ENCODE peak calls at places on chromosome 20, in seven cellular contexts. N is GM12892, B is sigmoid colon, J is HL-60, T is stomach, E is spleen, M is transverse colon. V is an unnamed sample.

GRCh38 chr20:35443003-35443402 is 5.0 kb upstream of the GDF5 start:
- DNase-seq in N (no peak), B (no peak), J (no peak), T (no peak), E (no peak), M (no peak), V (no peak)

GRCh38 chr20:21240394-21240793 is 62.7 kb upstream of the XRN2 start:
- DNase-seq in N (no peak), B (no peak), J (no peak), T (no peak), E (no peak), M (no peak), V (no peak)

GRCh38 chr20:59775221-59776055 is 158.0 kb downstream of the SYCP2 start:
- DNase-seq in N (no peak), B (peak), J (no peak), T (peak), E (no peak), M (no peak), V (no peak)

GRCh38 chr20:37314617-37315292 is 25.3 kb downstream of the MANBAL start:
- DNase-seq in N (no peak), B (peak), J (no peak), T (no peak), E (no peak), M (no peak), V (no peak)

GRCh38 chr20:58224097-58224496 is 4.4 kb downstream of the ANKRD60 start:
- DNase-seq in N (no peak), B (peak), J (no peak), T (no peak), E (no peak), M (no peak), V (no peak)

GRCh38 chr20:36856691-36857635 is 19.0 kb upstream of the TLDC2 start:
- DNase-seq in N (no peak), B (no peak), J (peak), T (no peak), E (peak), M (no peak), V (no peak)

GRCh38 chr20:57022306-57022705 is 244.1 kb downstream of the BMP7 start:
- DNase-seq in N (no peak), B (no peak), J (no peak), T (no peak), E (no peak), M (no peak), V (no peak)

GRCh38 chr20:10661261-10661660 is 12.5 kb downstream of the JAG1 start:
- DNase-seq in N (no peak), B (peak), J (no peak), T (no peak), E (no peak), M (no peak), V (no peak)

GRCh38 chr20:38143238-38143645 is 21.8 kb downstream of the TGM2 start:
- DNase-seq in N (no peak), B (no peak), J (no peak), T (no peak), E (no peak), M (peak), V (no peak)

GRCh38 chr20:4924032-4924431 is 77.3 kb downstream of the SLC23A2 start:
- DNase-seq in N (no peak), B (no peak), J (no peak), T (no peak), E (no peak), M (no peak), V (no peak)

GRCh38 chr20:48970681-48971370 is 49.3 kb downstream of the ARFGEF2 start:
- DNase-seq in N (no peak), B (peak), J (no peak), T (no peak), E (no peak), M (no peak), V (no peak)

GRCh38 chr20:59774204-59774641 is 159.2 kb downstream of the SYCP2 start:
- DNase-seq in N (no peak), B (peak), J (no peak), T (peak), E (no peak), M (no peak), V (no peak)

GRCh38 chr20:57198359-57199072 is 67.9 kb downstream of the BMP7 start:
- DNase-seq in N (no peak), B (no peak), J (no peak), T (no peak), E (no peak), M (no peak), V (no peak)

GRCh38 chr20:57708694-57709673 is 831 bp downstream of the PMEPA1 start:
- DNase-seq in N (no peak), B (peak), J (no peak), T (no peak), E (peak), M (no peak), V (no peak)

GRCh38 chr20:48636301-48636700 is 191.5 kb downstream of the PREX1 start:
- DNase-seq in N (no peak), B (no peak), J (no peak), T (no peak), E (peak), M (no peak), V (no peak)

GRCh38 chr20:46648903-46649649 is 2.2 kb downstream of the SLC13A3 start:
- DNase-seq in N (no peak), B (no peak), J (no peak), T (no peak), E (no peak), M (no peak), V (no peak)

GRCh38 chr20:37941332-37941731 is 38.4 kb downstream of the VSTM2L start:
- DNase-seq in N (no peak), B (no peak), J (no peak), T (peak), E (no peak), M (no peak), V (no peak)

GRCh38 chr20:13325033-13325432 is 104.0 kb downstream of the ISM1 start:
- DNase-seq in N (no peak), B (no peak), J (no peak), T (no peak), E (no peak), M (no peak), V (no peak)

GRCh38 chr20:46350201-46350985 is 42.1 kb upstream of the CDH22 start:
- DNase-seq in N (peak), B (no peak), J (peak), T (no peak), E (no peak), M (peak), V (no peak)

GRCh38 chr20:41616228-41616627 is 1.9 kb downstream of the CHD6 start:
- DNase-seq in N (no peak), B (no peak), J (peak), T (no peak), E (no peak), M (no peak), V (no peak)

GRCh38 chr20:60497298-60497697 is 539.1 kb downstream of the CDH26 start:
- DNase-seq in N (no peak), B (no peak), J (no peak), T (no peak), E (no peak), M (no peak), V (no peak)

GRCh38 chr20:924639-925038 is 8.5 kb upstream of the ANGPT4 start:
- DNase-seq in N (no peak), B (no peak), J (peak), T (no peak), E (no peak), M (no peak), V (no peak)

GRCh38 chr20:61112515-61112914 is 139.5 kb upstream of the CDH4 start:
- DNase-seq in N (no peak), B (peak), J (no peak), T (no peak), E (no peak), M (no peak), V (no peak)

GRCh38 chr20:35599776-35600120 is 15.9 kb upstream of the SPAG4 start:
- DNase-seq in N (no peak), B (no peak), J (no peak), T (no peak), E (no peak), M (no peak), V (no peak)

GRCh38 chr20:1134836-1135235 is 16.4 kb downstream of the PSMF1 start:
- DNase-seq in N (no peak), B (no peak), J (no peak), T (no peak), E (no peak), M (no peak), V (no peak)

GRCh38 chr20:52493177-52493711 is 301.7 kb upstream of the ZFP64 start:
- DNase-seq in N (no peak), B (no peak), J (no peak), T (no peak), E (no peak), M (no peak), V (no peak)

GRCh38 chr20:24027229-24027628 is 38.6 kb upstream of the GGTLC1 start:
- DNase-seq in N (no peak), B (peak), J (peak), T (peak), E (peak), M (peak), V (no peak)

GRCh38 chr20:50731055-50731929 is at the start of gene PARD6B:
- DNase-seq in N (peak), B (peak), J (peak), T (peak), E (peak), M (peak), V (peak)
- TF ChIP-seq POLR2AphosphoS5 in N (no peak), B (peak), J (peak), T (peak), E (peak), M (peak), V (peak)

DNA sequence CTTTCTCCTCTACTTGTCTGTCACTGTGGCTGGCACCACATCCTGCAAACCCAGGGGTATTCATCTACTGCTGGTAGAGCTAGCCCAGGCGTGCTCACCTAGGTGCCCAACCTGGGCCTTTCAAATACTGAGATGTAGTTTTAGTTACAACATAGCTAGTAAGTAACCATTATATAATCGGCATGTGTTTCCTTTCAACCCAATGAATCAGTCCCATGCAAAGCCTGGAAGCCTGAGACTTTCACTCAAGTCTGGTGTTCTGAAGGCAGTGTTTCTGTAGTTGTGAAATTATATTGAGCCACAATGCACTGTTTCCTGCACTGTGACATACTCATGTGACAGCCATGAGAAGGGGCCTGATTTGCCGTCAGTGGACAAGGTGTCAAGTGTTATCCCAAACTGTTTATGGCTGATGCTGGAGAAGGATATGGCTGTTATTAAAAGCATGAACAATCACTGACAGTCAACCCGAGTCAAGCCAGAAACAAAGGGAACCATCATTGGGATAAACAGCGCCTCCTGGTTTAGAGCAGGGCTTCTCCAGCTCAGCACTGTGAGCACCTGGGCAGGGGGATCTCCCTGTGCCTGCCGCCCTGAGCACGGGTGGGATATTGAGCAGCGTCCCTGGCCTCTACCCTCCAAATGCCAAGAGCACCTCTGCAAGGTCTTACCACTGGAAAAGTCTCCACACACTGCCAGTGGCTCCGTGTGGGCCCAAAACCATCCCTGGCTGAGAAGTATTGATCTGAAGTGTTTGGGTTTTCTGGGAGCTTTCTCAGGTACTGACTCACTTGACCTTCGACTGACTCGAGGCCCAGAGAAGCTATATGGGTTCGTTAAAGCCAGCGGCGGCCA is 1.6 kb downstream of the PSMA7 start:
- DNase-seq in N (no peak), B (no peak), J (peak), T (no peak), E (no peak), M (no peak), V (no peak)
- TF ChIP-seq POLR2AphosphoS5 in N (no peak), B (no peak), J (no peak), T (no peak), E (no peak), M (no peak), V (no peak)

GRCh38 chr20:17968366-17969275 is at the start of the genes MGME1 and SNX5:
- DNase-seq in N (peak), B (peak), J (peak), T (peak), E (peak), M (peak), V (peak)

GRCh38 chr20:17965042-17965697 is 3.4 kb downstream of the SNX5 start:
- DNase-seq in N (no peak), B (no peak), J (peak), T (no peak), E (peak), M (no peak), V (no peak)

GRCh38 chr20:17964632-17965031 is 4.0 kb downstream of the SNX5 start:
- DNase-seq in N (no peak), B (no peak), J (no peak), T (no peak), E (no peak), M (no peak), V (no peak)

GRCh38 chr20:17967595-17968365 is 814 bp downstream of the SNX5 start:
- DNase-seq in N (peak), B (no peak), J (peak), T (peak), E (no peak), M (no peak), V (peak)

DNA sequence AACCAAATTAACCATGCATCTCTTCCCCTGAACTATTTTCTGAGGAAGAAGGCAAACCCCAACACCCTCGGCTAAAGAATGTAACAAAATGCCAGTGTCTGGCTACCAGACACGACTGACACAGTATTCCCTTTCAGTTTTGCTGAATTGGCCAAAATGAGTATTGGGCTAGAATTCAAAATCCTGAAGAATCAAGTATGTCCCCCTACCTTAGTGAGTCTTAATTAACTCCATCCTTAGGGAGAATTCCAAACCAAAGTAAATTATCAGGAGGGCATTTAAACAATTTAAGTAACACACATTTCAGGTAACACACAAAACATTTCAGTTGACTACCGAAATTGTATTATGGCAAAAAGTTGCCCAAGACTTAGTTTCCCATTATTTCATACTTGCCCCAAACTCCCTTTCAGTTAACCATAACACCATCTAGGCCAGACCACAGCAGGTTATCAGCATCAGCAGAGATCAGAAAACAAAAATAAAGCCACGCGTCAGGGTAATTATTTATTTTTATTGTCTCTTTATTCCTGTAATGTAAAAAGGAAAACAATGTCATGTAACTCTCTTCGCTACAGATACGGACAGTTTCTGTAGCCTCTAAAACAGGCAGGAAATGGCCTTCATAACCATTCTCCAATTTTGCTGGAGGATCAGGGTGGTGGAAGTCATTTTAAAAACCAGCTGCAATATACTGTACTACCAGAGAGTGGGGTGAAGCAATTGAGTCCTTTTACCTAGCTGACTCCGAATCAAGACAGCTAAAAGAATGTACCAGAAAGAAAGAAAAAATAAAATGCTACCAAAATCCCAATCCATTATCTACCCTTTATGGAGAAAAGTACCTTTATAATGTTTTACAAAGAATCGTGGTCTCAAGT is 1.9 kb downstream of the SNX5 start:
- DNase-seq in N (no peak), B (no peak), J (peak), T (no peak), E (no peak), M (no peak), V (peak)
- TF ChIP-seq POLR2AphosphoS5 in N (no peak), B (no peak), J (no peak), T (no peak), E (no peak), M (no peak), V (peak)

DNA sequence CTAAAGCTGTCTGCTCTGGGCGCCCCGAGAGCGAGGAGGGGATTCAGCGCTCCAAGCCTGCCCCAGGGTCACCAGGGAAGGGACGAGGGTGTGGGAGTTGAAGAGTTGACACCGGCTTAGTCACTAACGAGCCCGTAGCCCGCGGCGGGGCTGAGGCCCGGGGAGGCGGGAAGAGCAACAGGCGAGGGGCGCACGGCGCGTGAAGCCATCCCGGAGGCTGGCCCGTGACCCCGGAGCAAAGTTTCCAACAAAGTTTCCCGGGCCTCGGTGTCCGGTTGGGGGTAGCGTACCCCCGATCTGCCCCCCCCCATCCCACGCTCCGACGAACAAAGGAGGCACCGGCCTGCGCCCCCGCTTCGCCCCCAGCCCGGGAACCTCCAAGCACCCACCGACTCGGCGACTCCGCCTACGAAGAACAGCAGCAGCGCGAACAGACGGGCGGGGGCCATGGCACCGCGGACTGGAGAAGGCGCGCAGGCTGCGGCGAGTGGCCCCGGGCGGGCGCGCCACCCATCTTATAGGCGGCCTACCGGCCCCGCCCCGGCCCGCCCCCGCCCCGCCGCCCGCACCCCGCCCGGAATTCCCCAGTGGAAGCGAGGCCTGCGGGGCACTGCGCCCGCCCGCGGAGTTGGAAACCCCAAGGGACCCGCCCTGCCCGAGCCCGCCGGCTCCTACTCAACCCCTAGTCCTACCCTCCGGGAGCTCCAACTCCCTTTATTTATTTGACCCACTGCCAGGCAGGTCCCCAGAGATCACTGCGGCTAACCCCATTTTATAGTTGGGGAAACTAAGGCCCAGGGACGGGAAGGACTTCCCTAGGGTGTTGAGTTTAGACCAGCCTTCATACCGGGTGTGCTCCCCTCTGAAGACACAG is at the start of gene SDC4:
- DNase-seq in N (peak), B (peak), J (no peak), T (peak), E (peak), M (peak), V (no peak)
- TF ChIP-seq POLR2AphosphoS5 in N (no peak), B (peak), J (no peak), T (peak), E (peak), M (peak), V (peak)

DNA sequence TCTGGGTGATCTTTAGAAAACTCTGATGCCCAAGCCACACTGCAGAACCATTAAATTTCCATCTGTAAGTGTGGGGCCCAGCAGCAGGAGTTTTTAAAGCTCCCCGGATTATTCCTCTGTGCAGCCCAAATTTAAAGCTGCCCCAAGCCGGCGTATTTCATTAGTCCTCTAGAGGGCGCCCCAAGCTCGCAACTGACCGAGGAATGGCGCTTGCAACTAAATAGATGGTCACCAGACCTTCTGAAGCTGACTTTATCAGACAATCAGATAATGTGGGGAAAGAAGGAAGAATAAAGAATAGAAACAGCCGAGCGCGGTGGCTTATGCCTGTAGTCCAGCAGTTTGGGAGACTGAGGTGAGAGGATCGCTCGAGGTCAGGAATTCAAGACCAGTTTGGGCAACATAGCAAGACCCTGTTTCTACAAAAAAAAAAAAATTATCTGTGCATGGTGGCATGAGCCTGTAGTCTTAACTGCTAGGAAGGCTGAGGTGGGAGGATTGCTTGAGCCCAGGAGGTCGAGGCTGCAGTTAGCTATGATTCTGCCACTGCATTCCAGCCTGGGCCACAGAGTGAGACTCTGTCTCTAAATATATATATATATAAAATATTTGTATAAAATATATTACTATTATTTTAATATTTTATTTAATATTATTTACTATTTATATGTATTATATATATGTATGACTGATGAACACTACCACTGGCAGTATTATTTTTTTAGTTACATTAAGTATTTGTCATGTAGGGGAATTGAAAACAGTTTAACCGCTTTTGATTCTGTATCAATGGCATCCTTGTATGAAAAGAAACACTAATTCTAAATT is 56.0 kb downstream of the OTOR start:
- DNase-seq in N (peak), B (peak), J (peak), T (peak), E (no peak), M (peak), V (no peak)
- TF ChIP-seq POLR2AphosphoS5 in N (no peak), B (no peak), J (no peak), T (no peak), E (no peak), M (no peak), V (no peak)

GRCh38 chr20:17680128-17680835 is 1.8 kb downstream of the RRBP1 start:
- DNase-seq in N (no peak), B (peak), J (peak), T (peak), E (peak), M (peak), V (peak)
- TF ChIP-seq POLR2AphosphoS5 in N (no peak), B (no peak), J (no peak), T (peak), E (peak), M (peak), V (no peak)